ENCODE peak calls at places on chromosomes 11 and 22, in six cellular contexts. One of them, this sample, is unnamed.

GRCh38 chr22:38238519-38239051 is 34.2 kb downstream of the TMEM184B start:
- DNase-seq in body of pancreas: peak
- DNase-seq in kidney epithelial cell: no peak
- DNase-seq in endodermal cell: no peak
- DNase-seq in fibroblast of pulmonary artery: peak
- DNase-seq in foreskin fibroblast: peak
- DNase-seq in this sample: no peak

GRCh38 chr11:47087801-47088200 is 88.9 kb downstream of the ARFGAP2 start:
- DNase-seq in fibroblast of pulmonary artery: no peak
- DNase-seq in endodermal cell: no peak
- DNase-seq in foreskin fibroblast: no peak
- DNase-seq in kidney epithelial cell: no peak
- DNase-seq in body of pancreas: no peak
- DNase-seq in this sample: no peak

GRCh38 chr11:120336641-120337132 is 474 bp downstream of the ARHGEF12 start:
- DNase-seq in kidney epithelial cell: no peak
- DNase-seq in endodermal cell: peak
- DNase-seq in foreskin fibroblast: no peak
- DNase-seq in body of pancreas: peak
- DNase-seq in fibroblast of pulmonary artery: peak
- DNase-seq in this sample: no peak

GRCh38 chr11:111303476-111303875 is 5.1 kb downstream of the POU2AF3 start:
- DNase-seq in endodermal cell: no peak
- DNase-seq in kidney epithelial cell: no peak
- DNase-seq in fibroblast of pulmonary artery: no peak
- DNase-seq in foreskin fibroblast: no peak
- DNase-seq in body of pancreas: peak
- DNase-seq in this sample: peak

GRCh38 chr22:37563153-37564081 is 3.1 kb downstream of the CDC42EP1 start:
- DNase-seq in fibroblast of pulmonary artery: peak
- DNase-seq in kidney epithelial cell: peak
- DNase-seq in body of pancreas: peak
- DNase-seq in foreskin fibroblast: peak
- DNase-seq in endodermal cell: peak
- DNase-seq in this sample: peak

GRCh38 chr11:8070417-8071101 is 10.5 kb upstream of the TUB start:
- DNase-seq in endodermal cell: peak
- DNase-seq in body of pancreas: no peak
- DNase-seq in kidney epithelial cell: no peak
- DNase-seq in foreskin fibroblast: no peak
- DNase-seq in fibroblast of pulmonary artery: peak
- DNase-seq in this sample: peak

GRCh38 chr11:3087821-3088800 is 30.9 kb upstream of the CARS1 start:
- DNase-seq in body of pancreas: no peak
- DNase-seq in kidney epithelial cell: no peak
- DNase-seq in fibroblast of pulmonary artery: no peak
- DNase-seq in endodermal cell: no peak
- DNase-seq in foreskin fibroblast: no peak
- DNase-seq in this sample: peak

GRCh38 chr11:95520765-95521542 is 268.6 kb downstream of the FAM76B start:
- DNase-seq in kidney epithelial cell: peak
- DNase-seq in endodermal cell: no peak
- DNase-seq in fibroblast of pulmonary artery: peak
- DNase-seq in foreskin fibroblast: peak
- DNase-seq in body of pancreas: no peak
- DNase-seq in this sample: peak

GRCh38 chr11:123448798-123449197 is 18.7 kb downstream of the GRAMD1B start:
- DNase-seq in kidney epithelial cell: no peak
- DNase-seq in endodermal cell: no peak
- DNase-seq in fibroblast of pulmonary artery: no peak
- DNase-seq in foreskin fibroblast: no peak
- DNase-seq in body of pancreas: no peak
- DNase-seq in this sample: no peak

GRCh38 chr22:37906364-37907008 is 389 bp downstream of the MICALL1 start:
- DNase-seq in foreskin fibroblast: no peak
- DNase-seq in kidney epithelial cell: no peak
- DNase-seq in endodermal cell: no peak
- DNase-seq in fibroblast of pulmonary artery: no peak
- DNase-seq in body of pancreas: no peak
- DNase-seq in this sample: no peak

GRCh38 chr11:106409201-106409600 is 331.7 kb downstream of the AASDHPPT start:
- DNase-seq in fibroblast of pulmonary artery: no peak
- DNase-seq in body of pancreas: no peak
- DNase-seq in foreskin fibroblast: no peak
- DNase-seq in endodermal cell: no peak
- DNase-seq in kidney epithelial cell: no peak
- DNase-seq in this sample: no peak

GRCh38 chr22:50018608-50019291 is 6.2 kb upstream of the IL17REL start:
- DNase-seq in endodermal cell: no peak
- DNase-seq in kidney epithelial cell: no peak
- DNase-seq in body of pancreas: no peak
- DNase-seq in fibroblast of pulmonary artery: no peak
- DNase-seq in foreskin fibroblast: no peak
- DNase-seq in this sample: no peak

GRCh38 chr22:46696225-46696518 is 41.9 kb downstream of the CERK start:
- DNase-seq in endodermal cell: no peak
- DNase-seq in kidney epithelial cell: no peak
- DNase-seq in body of pancreas: no peak
- DNase-seq in foreskin fibroblast: no peak
- DNase-seq in fibroblast of pulmonary artery: no peak
- DNase-seq in this sample: no peak

GRCh38 chr11:117443269-117444186 is 115.9 kb downstream of the CEP164 start:
- DNase-seq in endodermal cell: peak
- DNase-seq in body of pancreas: peak
- DNase-seq in fibroblast of pulmonary artery: peak
- DNase-seq in foreskin fibroblast: peak
- DNase-seq in kidney epithelial cell: no peak
- DNase-seq in this sample: no peak
- TF ChIP-seq CTCF in endodermal cell: peak
- TF ChIP-seq CTCF in body of pancreas: peak
- TF ChIP-seq CTCF in fibroblast of pulmonary artery: peak
- TF ChIP-seq CTCF in foreskin fibroblast: peak
- TF ChIP-seq CTCF in kidney epithelial cell: peak
- TF ChIP-seq CTCF in this sample: no peak

DNA sequence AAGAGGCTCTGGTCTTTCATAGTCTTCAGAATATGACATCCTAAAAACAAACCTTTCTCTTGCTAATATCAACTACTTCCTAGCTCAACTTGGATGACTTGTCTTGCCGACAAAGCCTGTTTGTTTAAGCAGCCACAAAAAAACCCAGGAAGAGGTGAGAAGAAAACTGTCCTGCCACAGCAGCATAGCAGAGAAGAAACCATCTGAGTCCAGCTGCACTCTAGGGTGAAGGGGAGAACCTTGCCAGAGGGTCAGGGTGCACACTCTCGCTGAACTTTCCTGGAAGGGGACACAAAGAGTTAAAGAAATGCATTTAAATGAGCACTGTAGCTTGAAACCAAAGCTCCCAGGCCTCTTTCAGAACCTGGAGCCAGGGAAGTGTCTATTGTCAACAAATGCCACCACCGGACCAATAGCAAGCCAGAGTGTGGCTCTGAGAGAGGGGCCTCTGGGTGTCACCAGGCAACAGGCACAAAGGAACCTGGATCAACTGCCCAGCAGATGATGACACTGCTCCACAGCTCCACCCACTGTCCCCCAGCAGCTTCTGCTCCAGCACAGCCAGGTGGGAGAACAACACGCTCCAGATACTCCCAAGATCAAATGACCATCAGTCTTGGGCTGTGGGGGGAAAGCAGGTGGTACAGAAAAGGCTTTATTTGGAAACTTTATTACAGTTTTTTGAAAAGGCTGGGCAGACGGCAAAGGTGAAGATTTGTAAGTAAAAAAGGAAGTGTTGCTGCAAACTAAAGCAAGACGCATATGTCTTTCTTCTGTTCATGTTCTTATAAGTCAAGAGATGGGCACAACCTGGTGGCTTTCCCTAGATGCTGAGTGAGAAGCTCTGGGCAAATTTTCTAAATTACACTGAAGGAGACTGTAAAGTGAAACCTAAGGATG is 105.7 kb downstream of the RASSF10 start:
- DNase-seq in fibroblast of pulmonary artery: no peak
- DNase-seq in endodermal cell: peak
- DNase-seq in kidney epithelial cell: no peak
- DNase-seq in foreskin fibroblast: no peak
- DNase-seq in body of pancreas: peak
- DNase-seq in this sample: peak
- H3K4me3 ChIP-seq in fibroblast of pulmonary artery: no peak
- H3K4me3 ChIP-seq in endodermal cell: peak
- H3K4me3 ChIP-seq in kidney epithelial cell: no peak
- H3K4me3 ChIP-seq in foreskin fibroblast: no peak
- H3K4me3 ChIP-seq in body of pancreas: no peak
- H3K4me3 ChIP-seq in this sample: no peak

GRCh38 chr11:45209000-45209399 is 62.6 kb downstream of the PRDM11 start:
- DNase-seq in kidney epithelial cell: no peak
- DNase-seq in endodermal cell: no peak
- DNase-seq in foreskin fibroblast: no peak
- DNase-seq in body of pancreas: no peak
- DNase-seq in fibroblast of pulmonary artery: no peak
- DNase-seq in this sample: no peak

GRCh38 chr11:45210846-45211245 is 64.4 kb downstream of the PRDM11 start:
- DNase-seq in fibroblast of pulmonary artery: no peak
- DNase-seq in endodermal cell: no peak
- DNase-seq in foreskin fibroblast: no peak
- DNase-seq in kidney epithelial cell: no peak
- DNase-seq in body of pancreas: no peak
- DNase-seq in this sample: no peak

GRCh38 chr11:45211732-45212131 is 65.3 kb downstream of the PRDM11 start:
- DNase-seq in kidney epithelial cell: no peak
- DNase-seq in foreskin fibroblast: no peak
- DNase-seq in body of pancreas: no peak
- DNase-seq in fibroblast of pulmonary artery: no peak
- DNase-seq in endodermal cell: no peak
- DNase-seq in this sample: no peak

GRCh38 chr11:45209480-45209879 is 63.0 kb downstream of the PRDM11 start:
- DNase-seq in foreskin fibroblast: no peak
- DNase-seq in endodermal cell: no peak
- DNase-seq in body of pancreas: no peak
- DNase-seq in kidney epithelial cell: no peak
- DNase-seq in fibroblast of pulmonary artery: no peak
- DNase-seq in this sample: no peak

DNA sequence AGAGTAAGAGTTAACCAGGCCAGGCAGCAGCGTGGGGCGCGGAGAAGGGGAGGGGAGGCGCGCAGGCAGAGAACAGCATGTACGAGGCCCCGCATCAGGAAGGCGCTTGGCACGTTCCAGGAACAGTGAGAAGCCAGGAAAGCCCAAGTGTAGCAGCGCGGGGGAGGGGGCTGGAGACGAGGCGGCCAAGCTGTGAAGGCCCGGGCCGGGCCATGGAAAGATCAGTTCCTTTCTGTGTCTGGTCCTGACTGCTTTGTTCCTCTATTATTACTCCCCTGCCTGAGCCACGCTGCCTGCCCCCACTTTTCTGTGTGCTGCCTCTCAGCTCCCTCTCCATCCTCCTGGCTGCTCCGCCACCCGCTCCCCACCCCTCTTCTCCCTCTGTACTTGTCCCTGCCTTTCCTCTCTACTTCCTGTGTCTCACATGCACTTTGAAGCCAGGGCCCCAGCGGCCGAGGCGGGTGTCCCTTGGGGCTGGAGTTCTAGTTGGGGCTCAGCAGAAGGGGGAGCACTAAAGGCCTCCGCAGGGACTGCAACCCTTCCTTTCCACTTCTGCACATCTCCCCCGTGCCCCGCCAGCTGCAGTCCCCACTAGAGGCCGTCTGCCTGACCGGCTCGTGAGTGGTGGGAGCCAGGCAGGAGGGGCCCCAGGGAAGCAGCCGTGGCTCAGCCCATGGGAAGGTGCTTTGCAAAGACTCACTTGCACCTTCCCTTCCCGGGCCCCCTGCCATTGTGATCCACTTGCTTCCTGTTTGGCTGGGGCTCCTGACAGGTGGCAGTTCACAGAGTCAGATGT is 63.7 kb downstream of the PRDM11 start:
- DNase-seq in fibroblast of pulmonary artery: peak
- DNase-seq in body of pancreas: peak
- DNase-seq in endodermal cell: peak
- DNase-seq in kidney epithelial cell: no peak
- DNase-seq in foreskin fibroblast: peak
- DNase-seq in this sample: no peak
- TF ChIP-seq CTCF in fibroblast of pulmonary artery: peak
- TF ChIP-seq CTCF in body of pancreas: no peak
- TF ChIP-seq CTCF in endodermal cell: no peak
- TF ChIP-seq CTCF in kidney epithelial cell: no peak
- TF ChIP-seq CTCF in foreskin fibroblast: no peak
- TF ChIP-seq CTCF in this sample: no peak

GRCh38 chr11:942853-943252 is 17.2 kb downstream of the AP2A2 start:
- DNase-seq in kidney epithelial cell: no peak
- DNase-seq in endodermal cell: no peak
- DNase-seq in foreskin fibroblast: no peak
- DNase-seq in body of pancreas: no peak
- DNase-seq in fibroblast of pulmonary artery: peak
- DNase-seq in this sample: peak
- H3K4me3 ChIP-seq in kidney epithelial cell: no peak
- H3K4me3 ChIP-seq in endodermal cell: no peak
- H3K4me3 ChIP-seq in foreskin fibroblast: no peak
- H3K4me3 ChIP-seq in body of pancreas: no peak
- H3K4me3 ChIP-seq in fibroblast of pulmonary artery: no peak
- H3K4me3 ChIP-seq in this sample: no peak

This sample was measured in epithelial cell of esophagus.